ENCODE peak calls at places on chromosomes 1 and 21, in nine cellular contexts. Z is stimulated activated CD8-positive, alpha-beta memory T cell treated with anti-CD3 and anti-CD28 coated beads, Interleukin-4, amount 100 ng/mL, for 24 hours; U is NCI-H510A treated with DMSO at 0.1 percent for 48 hours; M is right cardiac atrium; J is HT-29; O is BE2C; T is left ventricle myocardium inferior; A is OCI-LY7; D is foreskin fibroblast. X is an unnamed sample.

GRCh38 chr21:26844258-26845065 is 747 bp downstream of the ADAMTS1 start:
- DNase-seq in O (peak), J (no peak), T (peak), U (no peak), Z (no peak), M (peak), D (no peak), A (no peak), X (peak)

GRCh38 chr1:11967028-11967547 is 13.2 kb upstream of the MFN2 start:
- DNase-seq in T (no peak), Z (no peak), A (peak), M (no peak), U (peak), J (peak), D (no peak), O (peak), X (no peak)

GRCh38 chr21:33964706-33965325 is 49.2 kb upstream of the ATP5PO start:
- DNase-seq in Z (no peak), J (no peak), D (peak), T (no peak), A (no peak), M (no peak), O (no peak), U (no peak), X (no peak)

GRCh38 chr1:11787251-11787803 is 18.4 kb downstream of the MTHFR start:
- DNase-seq in U (no peak), M (peak), A (no peak), Z (no peak), J (peak), D (peak), O (no peak), T (peak), X (peak)

GRCh38 chr1:111739984-111740765 is 980 bp upstream of the INKA2 start:
- DNase-seq in O (peak), A (no peak), M (peak), D (peak), U (peak), Z (no peak), T (peak), J (peak), X (peak)

GRCh38 chr1:8006037-8006963 is 19.8 kb downstream of the ERRFI1 start:
- DNase-seq in U (peak), M (no peak), Z (no peak), T (no peak), D (no peak), A (no peak), O (no peak), J (peak), X (no peak)

GRCh38 chr1:201260236-201260591 is 23.1 kb upstream of the PKP1 start:
- DNase-seq in Z (no peak), J (no peak), D (no peak), U (no peak), A (no peak), M (no peak), T (no peak), O (no peak), X (no peak)

GRCh38 chr1:39380036-39380435 is 111.4 kb upstream of the BMP8A start:
- DNase-seq in T (no peak), O (no peak), Z (no peak), A (no peak), U (no peak), M (no peak), D (no peak), J (no peak), X (no peak)

GRCh38 chr1:32273389-32274208 is 18.3 kb upstream of the HDAC1 start:
- DNase-seq in T (no peak), M (peak), Z (peak), O (no peak), D (no peak), U (peak), A (peak), J (peak), X (no peak)

GRCh38 chr1:2856821-2857290 is 55.4 kb upstream of the TTC34 start:
- DNase-seq in Z (no peak), T (no peak), D (no peak), O (no peak), A (no peak), M (no peak), J (no peak), U (no peak), X (no peak)

X was measured in sigmoid colon.